ENCODE peak calls at places on chromosomes 1 and 21, in eight cellular contexts. One of them, this sample, is unnamed.

GRCh38 chr1:212699104-212699838 is 369 bp downstream of the BATF3 start:
- DNase-seq in stimulated activated CD4-positive, alpha-beta T cell treated with anti-CD3 and anti-CD28 coated beads, Interleukin-4, amount 100 ng/mL, for 48 hours: peak
- DNase-seq in endothelial cell: peak
- DNase-seq in RWPE1: peak
- DNase-seq in NCI-H2081: peak
- DNase-seq in NCI-H1105: peak
- DNase-seq in astrocyte of the spinal cord: peak
- DNase-seq in mucosa of descending colon: peak
- DNase-seq in this sample: peak

GRCh38 chr1:186536272-186536905 is 75.5 kb upstream of the PDC start:
- DNase-seq in stimulated activated CD4-positive, alpha-beta T cell treated with anti-CD3 and anti-CD28 coated beads, Interleukin-4, amount 100 ng/mL, for 48 hours: no peak
- DNase-seq in mucosa of descending colon: no peak
- DNase-seq in astrocyte of the spinal cord: peak
- DNase-seq in NCI-H1105: no peak
- DNase-seq in NCI-H2081: no peak
- DNase-seq in endothelial cell: no peak
- DNase-seq in RWPE1: no peak
- DNase-seq in this sample: peak

GRCh38 chr1:226108935-226109828 is 46.7 kb downstream of the H3-3A start:
- DNase-seq in NCI-H1105: no peak
- DNase-seq in astrocyte of the spinal cord: peak
- DNase-seq in stimulated activated CD4-positive, alpha-beta T cell treated with anti-CD3 and anti-CD28 coated beads, Interleukin-4, amount 100 ng/mL, for 48 hours: no peak
- DNase-seq in endothelial cell: no peak
- DNase-seq in RWPE1: no peak
- DNase-seq in mucosa of descending colon: no peak
- DNase-seq in NCI-H2081: no peak
- DNase-seq in this sample: peak

GRCh38 chr1:22710688-22711024 is at the start of gene EPHB2:
- DNase-seq in stimulated activated CD4-positive, alpha-beta T cell treated with anti-CD3 and anti-CD28 coated beads, Interleukin-4, amount 100 ng/mL, for 48 hours: no peak
- DNase-seq in endothelial cell: no peak
- DNase-seq in NCI-H1105: peak
- DNase-seq in RWPE1: peak
- DNase-seq in mucosa of descending colon: peak
- DNase-seq in astrocyte of the spinal cord: no peak
- DNase-seq in NCI-H2081: peak
- DNase-seq in this sample: no peak

GRCh38 chr1:48776400-48777218 is at the start of gene BEND5:
- DNase-seq in NCI-H1105: peak
- DNase-seq in astrocyte of the spinal cord: peak
- DNase-seq in mucosa of descending colon: peak
- DNase-seq in RWPE1: no peak
- DNase-seq in stimulated activated CD4-positive, alpha-beta T cell treated with anti-CD3 and anti-CD28 coated beads, Interleukin-4, amount 100 ng/mL, for 48 hours: peak
- DNase-seq in NCI-H2081: peak
- DNase-seq in endothelial cell: peak
- DNase-seq in this sample: peak

GRCh38 chr1:155813672-155814071 is 43.3 kb downstream of the GON4L start:
- DNase-seq in NCI-H1105: no peak
- DNase-seq in RWPE1: no peak
- DNase-seq in astrocyte of the spinal cord: no peak
- DNase-seq in mucosa of descending colon: no peak
- DNase-seq in NCI-H2081: no peak
- DNase-seq in endothelial cell: no peak
- DNase-seq in stimulated activated CD4-positive, alpha-beta T cell treated with anti-CD3 and anti-CD28 coated beads, Interleukin-4, amount 100 ng/mL, for 48 hours: no peak
- DNase-seq in this sample: no peak

GRCh38 chr1:110596312-110596711 is 9.8 kb downstream of the KCNA2 start:
- DNase-seq in astrocyte of the spinal cord: no peak
- DNase-seq in mucosa of descending colon: no peak
- DNase-seq in NCI-H2081: no peak
- DNase-seq in endothelial cell: no peak
- DNase-seq in stimulated activated CD4-positive, alpha-beta T cell treated with anti-CD3 and anti-CD28 coated beads, Interleukin-4, amount 100 ng/mL, for 48 hours: no peak
- DNase-seq in NCI-H1105: no peak
- DNase-seq in RWPE1: no peak
- DNase-seq in this sample: no peak

GRCh38 chr1:196910208-196910607 is 22.4 kb downstream of the CFHR4 start:
- DNase-seq in NCI-H1105: no peak
- DNase-seq in astrocyte of the spinal cord: no peak
- DNase-seq in RWPE1: no peak
- DNase-seq in endothelial cell: no peak
- DNase-seq in stimulated activated CD4-positive, alpha-beta T cell treated with anti-CD3 and anti-CD28 coated beads, Interleukin-4, amount 100 ng/mL, for 48 hours: no peak
- DNase-seq in mucosa of descending colon: no peak
- DNase-seq in NCI-H2081: no peak
- DNase-seq in this sample: no peak

GRCh38 chr1:92476071-92476607 is 10.6 kb downstream of the GFI1 start:
- DNase-seq in stimulated activated CD4-positive, alpha-beta T cell treated with anti-CD3 and anti-CD28 coated beads, Interleukin-4, amount 100 ng/mL, for 48 hours: no peak
- DNase-seq in mucosa of descending colon: peak
- DNase-seq in NCI-H2081: no peak
- DNase-seq in RWPE1: no peak
- DNase-seq in NCI-H1105: peak
- DNase-seq in endothelial cell: no peak
- DNase-seq in astrocyte of the spinal cord: no peak
- DNase-seq in this sample: no peak

GRCh38 chr1:223123238-223123976 is 19.6 kb downstream of the TLR5 start:
- DNase-seq in mucosa of descending colon: peak
- DNase-seq in NCI-H1105: peak
- DNase-seq in NCI-H2081: peak
- DNase-seq in stimulated activated CD4-positive, alpha-beta T cell treated with anti-CD3 and anti-CD28 coated beads, Interleukin-4, amount 100 ng/mL, for 48 hours: peak
- DNase-seq in endothelial cell: peak
- DNase-seq in RWPE1: peak
- DNase-seq in astrocyte of the spinal cord: peak
- DNase-seq in this sample: peak

GRCh38 chr1:18569251-18569650 is 61.4 kb upstream of the PAX7 start:
- DNase-seq in mucosa of descending colon: no peak
- DNase-seq in NCI-H1105: no peak
- DNase-seq in NCI-H2081: no peak
- DNase-seq in astrocyte of the spinal cord: no peak
- DNase-seq in stimulated activated CD4-positive, alpha-beta T cell treated with anti-CD3 and anti-CD28 coated beads, Interleukin-4, amount 100 ng/mL, for 48 hours: no peak
- DNase-seq in RWPE1: no peak
- DNase-seq in endothelial cell: no peak
- DNase-seq in this sample: no peak

GRCh38 chr1:90850925-90851710 is 134.0 kb upstream of the BARHL2 start:
- DNase-seq in endothelial cell: peak
- DNase-seq in stimulated activated CD4-positive, alpha-beta T cell treated with anti-CD3 and anti-CD28 coated beads, Interleukin-4, amount 100 ng/mL, for 48 hours: peak
- DNase-seq in RWPE1: peak
- DNase-seq in mucosa of descending colon: peak
- DNase-seq in astrocyte of the spinal cord: peak
- DNase-seq in NCI-H1105: peak
- DNase-seq in NCI-H2081: peak
- DNase-seq in this sample: peak

GRCh38 chr21:45615145-45615711 is 28.3 kb upstream of the PCBP3 start:
- DNase-seq in NCI-H1105: no peak
- DNase-seq in mucosa of descending colon: peak
- DNase-seq in RWPE1: no peak
- DNase-seq in stimulated activated CD4-positive, alpha-beta T cell treated with anti-CD3 and anti-CD28 coated beads, Interleukin-4, amount 100 ng/mL, for 48 hours: peak
- DNase-seq in astrocyte of the spinal cord: peak
- DNase-seq in endothelial cell: no peak
- DNase-seq in NCI-H2081: no peak
- DNase-seq in this sample: no peak

This sample was measured in LHCN-M2.